ENCODE peak calls at places on chromosomes 13 and 19, in six cellular contexts. B, R, N, T, W and O are unnamed samples.

GRCh38 chr13:26759907-26760834 is at the start of gene GPR12:
- DNase-seq in W (no peak), R (no peak), T (no peak), N (no peak), B (no peak), O (no peak)

GRCh38 chr13:48973845-48974431 is 1.8 kb upstream of the FNDC3A start:
- DNase-seq in W (no peak), R (no peak), B (no peak), T (no peak), N (no peak), O (no peak)

GRCh38 chr13:42798118-42798517 is 16.7 kb downstream of the FAM216B start:
- DNase-seq in R (no peak), W (no peak), N (no peak), T (no peak), B (no peak), O (no peak)

GRCh38 chr13:76856141-76856571 is 30.0 kb downstream of the KCTD12 start:
- DNase-seq in B (no peak), W (no peak), T (no peak), R (no peak), N (peak), O (no peak)

GRCh38 chr13:25911020-25911419 is 140.8 kb downstream of the SHISA2 start:
- DNase-seq in W (no peak), R (no peak), B (no peak), N (no peak), T (no peak), O (no peak)

GRCh38 chr13:105878119-105878518 is 657.3 kb downstream of the EFNB2 start:
- DNase-seq in B (no peak), R (no peak), N (no peak), T (no peak), W (no peak), O (no peak)

GRCh38 chr19:49188626-49189200 is 31.1 kb downstream of the TRPM4 start:
- DNase-seq in N (no peak), W (no peak), R (no peak), B (no peak), T (no peak), O (peak)

GRCh38 chr13:48066310-48066989 is 28.5 kb downstream of the MED4 start:
- DNase-seq in W (no peak), B (no peak), N (peak), T (no peak), R (no peak), O (no peak)

GRCh38 chr13:30746816-30747215 is 11.5 kb downstream of the ALOX5AP start:
- DNase-seq in B (no peak), T (no peak), N (no peak), R (no peak), W (no peak), O (no peak)

GRCh38 chr19:16888629-16889371 is at the start of gene F2RL3:
- DNase-seq in B (peak), N (no peak), R (no peak), T (no peak), W (no peak), O (peak)

GRCh38 chr13:98977568-98978270 is at the start of gene DOCK9:
- DNase-seq in T (no peak), N (no peak), B (no peak), R (peak), W (no peak), O (peak)

GRCh38 chr19:49801966-49802661 is 11.0 kb downstream of the FUZ start:
- DNase-seq in T (no peak), R (peak), W (no peak), N (peak), B (peak), O (no peak)

GRCh38 chr13:110179116-110179857 is 127.7 kb downstream of the COL4A1 start:
- DNase-seq in N (no peak), T (no peak), B (no peak), R (no peak), W (no peak), O (peak)

GRCh38 chr13:98033277-98034247 is 80.1 kb downstream of the IPO5 start:
- DNase-seq in T (no peak), R (no peak), B (peak), W (no peak), N (no peak), O (peak)

GRCh38 chr13:30998548-30999140 is 66.2 kb downstream of the TEX26 start:
- DNase-seq in R (no peak), N (no peak), T (no peak), W (no peak), B (no peak), O (no peak)

GRCh38 chr13:110216403-110217041 is 90.4 kb downstream of the COL4A1 start:
- DNase-seq in N (no peak), T (no peak), R (peak), W (no peak), B (peak), O (no peak)

GRCh38 chr19:44615529-44616247 is 2.3 kb downstream of the IGSF23 start:
- DNase-seq in B (no peak), R (no peak), W (no peak), T (no peak), N (no peak), O (no peak)

GRCh38 chr19:51514866-51515481 is 13.4 kb upstream of the SIGLEC12 start:
- DNase-seq in T (no peak), N (no peak), B (no peak), R (no peak), W (no peak), O (no peak)

GRCh38 chr13:67278230-67278629 is 48.1 kb upstream of the PCDH9 start:
- DNase-seq in B (no peak), R (no peak), W (no peak), T (no peak), N (no peak), O (no peak)

GRCh38 chr19:58229255-58229639 is 533 bp downstream of the ZNF544 start:
- DNase-seq in N (no peak), T (no peak), R (no peak), W (no peak), B (peak), O (no peak)

GRCh38 chr13:40076765-40077362 is 421.4 kb downstream of the COG6 start:
- DNase-seq in N (no peak), W (no peak), B (no peak), T (no peak), R (no peak), O (no peak)

GRCh38 chr13:104975272-104975671 is 1560.2 kb downstream of the EFNB2 start:
- DNase-seq in T (no peak), B (no peak), W (no peak), N (no peak), R (no peak), O (no peak)

GRCh38 chr19:38034153-38034835 is 127.3 kb downstream of the SIPA1L3 start:
- DNase-seq in W (no peak), T (no peak), R (no peak), B (peak), N (no peak), O (no peak)

GRCh38 chr19:7188682-7189629 is 105.3 kb downstream of the INSR start:
- DNase-seq in T (no peak), N (no peak), W (no peak), B (peak), R (no peak), O (no peak)

GRCh38 chr13:88031980-88032562 is 360.9 kb downstream of the SLITRK5 start:
- DNase-seq in B (no peak), T (no peak), W (no peak), R (no peak), N (no peak), O (no peak)

GRCh38 chr13:98581971-98582702 is 5.2 kb upstream of the STK24 start:
- DNase-seq in W (no peak), B (no peak), T (no peak), N (no peak), R (no peak), O (no peak)

GRCh38 chr13:111344471-111345191 is 24.2 kb downstream of the TEX29 start:
- DNase-seq in T (no peak), B (no peak), N (no peak), W (no peak), R (no peak), O (peak)

GRCh38 chr13:21053231-21053630 is 8.2 kb downstream of the LATS2 start:
- DNase-seq in R (no peak), W (no peak), B (no peak), N (no peak), T (no peak), O (no peak)

GRCh38 chr19:13547102-13547501 is 40.8 kb upstream of the CACNA1A start:
- DNase-seq in R (no peak), T (no peak), W (no peak), B (no peak), N (no peak), O (no peak)

GRCh38 chr13:66462187-66462586 is 767.9 kb downstream of the PCDH9 start:
- DNase-seq in N (no peak), W (no peak), R (no peak), T (no peak), B (no peak), O (no peak)

GRCh38 chr13:105996391-105997028 is 539.0 kb downstream of the EFNB2 start:
- DNase-seq in W (no peak), N (no peak), T (no peak), B (no peak), R (no peak), O (no peak)

GRCh38 chr13:108212901-108213300 is 2.4 kb downstream of the LIG4 start:
- DNase-seq in T (no peak), B (no peak), N (no peak), R (no peak), W (no peak), O (no peak)

DNA sequence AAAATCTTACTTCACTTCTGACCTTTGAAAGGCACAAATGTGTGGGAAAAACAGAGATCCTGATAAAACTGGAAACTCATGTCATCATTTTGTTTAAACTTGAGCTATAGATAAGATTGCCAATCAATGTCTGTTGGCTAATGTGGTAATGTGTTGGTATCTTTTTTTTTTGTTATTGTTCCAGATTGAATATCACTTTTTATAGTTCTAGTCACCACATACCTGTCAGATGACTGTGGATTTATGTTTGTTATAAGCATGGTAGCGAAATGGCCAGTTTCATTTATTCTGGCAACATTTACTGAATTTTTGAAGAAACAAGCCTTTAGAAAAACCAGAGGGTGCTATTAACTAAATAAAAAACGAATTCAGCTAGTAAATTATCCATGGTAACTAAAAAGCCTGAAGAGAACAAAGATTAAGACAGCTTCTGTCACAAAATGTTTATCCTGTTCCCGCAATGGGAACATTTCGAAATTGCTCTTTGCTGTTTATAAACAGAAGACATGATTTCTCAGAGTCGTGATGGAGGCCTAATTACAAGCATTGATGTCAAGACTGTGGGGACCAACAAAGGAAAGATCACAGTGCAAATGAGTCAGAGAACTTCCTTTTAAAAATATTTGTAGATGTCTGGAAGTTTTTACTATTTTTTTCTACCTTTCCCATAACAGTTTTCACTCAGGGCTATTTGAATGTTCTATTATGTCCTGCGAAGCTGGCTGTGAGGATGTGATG is 82.9 kb upstream of the POSTN start:
- DNase-seq in N (no peak), T (no peak), W (no peak), B (no peak), R (no peak), O (no peak)
- H3K27ac ChIP-seq in N (no peak), T (peak), W (no peak), B (no peak), R (peak), O (no peak)

DNA sequence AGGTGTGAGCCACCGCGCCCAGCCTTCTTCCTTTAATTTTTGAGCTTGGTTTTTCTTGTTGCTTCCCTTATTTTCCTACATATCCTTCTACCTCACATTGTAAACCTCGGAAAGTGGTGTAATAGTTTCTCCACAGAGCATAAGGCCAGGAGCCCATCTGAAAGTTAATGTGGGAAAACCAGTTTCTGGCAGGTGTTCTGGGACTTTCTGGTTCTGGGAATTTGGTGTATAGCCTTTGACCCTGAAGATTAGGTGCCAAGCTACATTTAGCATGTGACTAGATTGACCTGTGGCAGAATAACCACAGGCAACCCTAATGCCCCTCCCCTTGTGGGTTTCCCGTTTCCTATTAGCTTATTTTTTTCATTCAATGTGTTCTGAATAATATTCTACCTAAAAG is 8.7 kb downstream of the POP4 start:
- DNase-seq in B (no peak), W (no peak), T (no peak), N (no peak), R (no peak), O (no peak)
- H3K27ac ChIP-seq in B (no peak), W (no peak), T (no peak), N (no peak), R (no peak), O (no peak)

GRCh38 chr19:30014770-30015169 is 72.7 kb downstream of the URI1 start:
- DNase-seq in R (no peak), N (no peak), B (no peak), T (no peak), W (no peak), O (no peak)
- H3K27ac ChIP-seq in R (no peak), N (no peak), B (no peak), T (no peak), W (no peak), O (no peak)

GRCh38 chr19:5113633-5114586 is 145.0 kb downstream of the KDM4B start:
- DNase-seq in R (no peak), W (no peak), B (no peak), N (no peak), T (no peak), O (no peak)

GRCh38 chr19:5112175-5112574 is 143.3 kb downstream of the KDM4B start:
- DNase-seq in N (no peak), W (no peak), T (no peak), R (no peak), B (peak), O (no peak)

GRCh38 chr19:5111051-5111450 is 142.1 kb downstream of the KDM4B start:
- DNase-seq in B (no peak), R (no peak), T (no peak), N (no peak), W (no peak), O (no peak)

GRCh38 chr19:5113101-5113557 is 144.2 kb downstream of the KDM4B start:
- DNase-seq in N (no peak), T (no peak), R (no peak), W (no peak), B (peak), O (no peak)

DNA sequence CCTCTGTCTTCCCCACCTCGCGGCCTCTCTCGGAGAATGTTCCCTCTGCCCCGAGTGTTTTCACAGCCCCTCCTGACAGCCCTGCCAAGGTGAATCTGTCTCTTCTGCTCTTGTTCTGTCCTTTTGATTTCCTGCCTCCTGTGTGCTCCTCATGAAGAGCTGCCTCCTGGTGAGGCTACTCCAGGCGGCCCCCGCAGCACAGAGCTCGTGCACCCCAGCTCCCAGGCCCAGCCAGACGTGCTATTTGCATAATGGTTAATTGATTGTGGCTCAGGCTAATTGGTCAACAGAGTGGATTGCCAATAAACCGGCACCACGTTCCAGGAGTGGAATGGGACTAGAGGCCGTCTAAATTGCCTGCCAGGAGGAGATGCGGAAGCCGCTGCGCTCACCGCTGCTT is 143.8 kb downstream of the KDM4B start:
- DNase-seq in T (no peak), W (no peak), N (no peak), B (no peak), R (no peak), O (no peak)
- H3K27ac ChIP-seq in T (no peak), W (no peak), N (no peak), B (no peak), R (no peak), O (no peak)

GRCh38 chr13:29514720-29515310 is 80.7 kb downstream of the SLC7A1 start:
- DNase-seq in W (no peak), N (no peak), R (no peak), T (no peak), B (no peak), O (no peak)
- H3K27ac ChIP-seq in W (no peak), N (no peak), R (no peak), T (no peak), B (no peak), O (no peak)

DNA sequence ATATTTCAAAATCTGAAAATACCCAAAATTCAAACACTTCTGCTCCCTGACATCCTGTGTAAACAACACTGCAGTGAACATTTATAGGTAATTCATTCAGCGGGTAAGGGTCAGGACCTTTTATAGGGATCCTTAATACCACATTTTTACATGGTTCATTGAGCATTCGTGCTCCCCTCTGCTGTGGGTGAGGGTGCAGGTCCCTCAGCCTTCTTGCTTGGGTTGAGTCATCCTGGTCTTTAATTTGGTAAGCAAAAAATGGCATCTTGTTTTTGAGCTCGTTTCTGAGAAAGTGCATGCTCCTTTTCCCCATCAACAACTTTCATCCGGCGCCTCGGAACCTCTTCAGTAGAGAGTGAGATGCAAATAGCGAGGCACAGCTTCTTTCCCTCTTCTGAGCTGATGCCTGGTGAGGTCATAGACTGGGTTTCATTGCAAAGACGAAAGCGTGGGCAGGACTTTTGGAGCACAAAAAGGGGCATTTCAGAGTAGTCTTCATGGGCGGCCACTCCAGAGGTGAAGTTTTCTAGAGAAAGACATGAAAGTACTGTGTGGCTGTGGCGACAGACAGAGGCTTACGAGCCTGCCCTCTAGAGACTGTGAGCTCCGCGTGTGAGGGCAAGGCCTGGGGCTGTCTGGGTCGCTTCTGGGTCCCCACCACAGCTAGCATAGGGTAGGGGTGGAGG is 44.5 kb downstream of the BBC3 start:
- DNase-seq in T (no peak), B (no peak), R (no peak), N (no peak), W (peak), O (no peak)
- H3K27ac ChIP-seq in T (peak), B (no peak), R (no peak), N (no peak), W (peak), O (no peak)

DNA sequence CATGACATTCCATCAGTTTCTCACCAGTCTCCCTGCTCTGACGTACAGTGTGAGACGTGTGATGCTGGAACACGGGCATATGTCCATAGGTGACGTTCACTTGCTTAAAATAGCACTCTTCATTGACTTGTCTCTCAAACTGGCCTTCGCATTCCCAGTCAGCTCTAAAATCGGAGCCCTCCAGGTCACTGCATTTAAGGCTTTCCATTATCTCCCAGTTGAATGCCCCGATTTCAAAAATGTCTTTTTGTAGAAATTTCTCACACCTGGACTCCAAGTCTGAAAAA is 31.1 kb downstream of the ZNF565 start:
- DNase-seq in B (no peak), N (no peak), W (no peak), R (no peak), T (no peak), O (no peak)
- H3K27ac ChIP-seq in B (no peak), N (no peak), W (no peak), R (peak), T (no peak), O (no peak)